ENCODE peak calls at places on chromosomes 13 and 19, in seven cellular contexts. Q, M, H, V, Y, K and I are unnamed samples.
A peak's percentile ranks its signal among the peaks of the same experiment; 100 is the strongest.

GRCh38 chr13:42574011-42574410 is at the start of gene TNFSF11:
- DNase-seq in Q (no peak), K (no peak), Y (no peak), V (no peak), M (no peak), H (no peak), I (peak; percentile 14)

GRCh38 chr13:44523176-44524017 is 52.7 kb downstream of the TSC22D1 start:
- DNase-seq in Q (no peak), H (peak; percentile 84), V (no peak), Y (no peak), M (no peak), K (peak; percentile 32), I (peak; percentile 91)

GRCh38 chr13:107392205-107392604 is 823.1 kb downstream of the LIG4 start:
- DNase-seq in K (no peak), M (no peak), V (no peak), Q (no peak), Y (no peak), H (no peak), I (no peak)

GRCh38 chr13:96898212-96898611 is 96.1 kb downstream of the OXGR1 start:
- DNase-seq in Q (no peak), Y (no peak), V (no peak), H (peak; percentile 92), M (no peak), K (no peak), I (peak; percentile 23)

GRCh38 chr13:91767681-91768080 is 369.3 kb downstream of the GPC5 start:
- DNase-seq in M (no peak), H (no peak), K (no peak), Q (no peak), V (no peak), Y (no peak), I (peak; percentile 0)

GRCh38 chr13:47332149-47332548 is 435.3 kb upstream of the HTR2A start:
- DNase-seq in V (no peak), M (no peak), Q (no peak), Y (no peak), K (no peak), H (peak; percentile 35), I (no peak)

GRCh38 chr13:41061914-41062837 is 867 bp downstream of the WBP4 start:
- DNase-seq in V (no peak), H (peak; percentile 89), M (no peak), Q (no peak), K (peak; percentile 48), Y (no peak), I (peak; percentile 80)

GRCh38 chr13:110248449-110249143 is 58.4 kb downstream of the COL4A1 start:
- DNase-seq in Y (no peak), K (no peak), H (no peak), V (no peak), M (no peak), Q (no peak), I (no peak)

GRCh38 chr19:32406161-32407003 is 812 bp downstream of the DPY19L3 start:
- DNase-seq in V (no peak), Y (no peak), H (no peak), K (peak; percentile 12), M (no peak), Q (no peak), I (no peak)

GRCh38 chr13:50580684-50581305 is 262.7 kb downstream of the DLEU7 start:
- DNase-seq in K (no peak), H (peak; percentile 82), M (no peak), Q (no peak), Y (no peak), V (no peak), I (peak; percentile 21)

GRCh38 chr19:29873024-29873800 is 61.4 kb downstream of the CCNE1 start:
- DNase-seq in K (no peak), H (peak; percentile 20), V (peak; percentile 60), Q (peak; percentile 87), Y (peak; percentile 49), M (peak; percentile 37), I (peak; percentile 24)

GRCh38 chr13:26621731-26622401 is 64.4 kb downstream of the WASF3 start:
- DNase-seq in K (no peak), V (no peak), Y (peak; percentile 30), Q (no peak), H (no peak), M (no peak), I (no peak)

GRCh38 chr13:34926513-34926912 is 15.6 kb upstream of the NBEA start:
- DNase-seq in V (no peak), Q (no peak), K (no peak), Y (no peak), M (no peak), H (peak; percentile 63), I (peak; percentile 75)

GRCh38 chr19:31670931-31671330 is 321.7 kb upstream of the TSHZ3 start:
- DNase-seq in M (no peak), H (no peak), Y (no peak), V (no peak), K (no peak), Q (no peak), I (no peak)

GRCh38 chr13:38687246-38688229 is 661 bp downstream of the FREM2 start:
- DNase-seq in H (peak; percentile 18), V (no peak), Q (peak; percentile 74), M (no peak), Y (no peak), K (no peak), I (peak; percentile 34)

GRCh38 chr19:23060016-23060415 is 56.8 kb upstream of the ZNF730 start:
- DNase-seq in M (no peak), H (no peak), Y (no peak), V (no peak), K (no peak), Q (no peak), I (no peak)

GRCh38 chr19:1455336-1456120 is 5.6 kb downstream of the APC2 start:
- DNase-seq in Y (peak; percentile 83), Q (no peak), V (no peak), H (peak; percentile 77), M (peak; percentile 50), K (peak; percentile 97), I (peak; percentile 89)

GRCh38 chr19:16441661-16442071 is 30.1 kb downstream of the EPS15L1 start:
- DNase-seq in M (no peak), V (no peak), H (no peak), K (no peak), Q (no peak), Y (no peak), I (peak; percentile 26)

GRCh38 chr13:83485101-83485500 is 397.2 kb downstream of the SLITRK1 start:
- DNase-seq in Y (no peak), V (no peak), H (no peak), K (no peak), Q (no peak), M (no peak), I (no peak)

GRCh38 chr13:107941345-107942029 is 273.8 kb downstream of the LIG4 start:
- DNase-seq in V (no peak), H (no peak), Q (no peak), K (no peak), Y (no peak), M (no peak), I (peak; percentile 13)

GRCh38 chr19:2193807-2194206 is 30.1 kb downstream of the DOT1L start:
- DNase-seq in H (no peak), M (no peak), V (no peak), Q (no peak), Y (no peak), K (no peak), I (no peak)

GRCh38 chr13:97495678-97496077 is 61.7 kb downstream of the RAP2A start:
- DNase-seq in V (no peak), Y (no peak), H (no peak), Q (no peak), K (no peak), M (no peak), I (peak; percentile 60)

GRCh38 chr19:3759482-3760254 is 1.8 kb downstream of the APBA3 start:
- DNase-seq in Q (no peak), M (no peak), Y (no peak), K (no peak), H (no peak), V (no peak), I (no peak)
- H3K4me3 ChIP-seq in Q (no peak overlapping the region), M (no peak overlapping the region), Y (no peak overlapping the region), K (no peak overlapping the region), H (no peak overlapping the region), V (no peak overlapping the region), I (no peak overlapping the region)

DNA sequence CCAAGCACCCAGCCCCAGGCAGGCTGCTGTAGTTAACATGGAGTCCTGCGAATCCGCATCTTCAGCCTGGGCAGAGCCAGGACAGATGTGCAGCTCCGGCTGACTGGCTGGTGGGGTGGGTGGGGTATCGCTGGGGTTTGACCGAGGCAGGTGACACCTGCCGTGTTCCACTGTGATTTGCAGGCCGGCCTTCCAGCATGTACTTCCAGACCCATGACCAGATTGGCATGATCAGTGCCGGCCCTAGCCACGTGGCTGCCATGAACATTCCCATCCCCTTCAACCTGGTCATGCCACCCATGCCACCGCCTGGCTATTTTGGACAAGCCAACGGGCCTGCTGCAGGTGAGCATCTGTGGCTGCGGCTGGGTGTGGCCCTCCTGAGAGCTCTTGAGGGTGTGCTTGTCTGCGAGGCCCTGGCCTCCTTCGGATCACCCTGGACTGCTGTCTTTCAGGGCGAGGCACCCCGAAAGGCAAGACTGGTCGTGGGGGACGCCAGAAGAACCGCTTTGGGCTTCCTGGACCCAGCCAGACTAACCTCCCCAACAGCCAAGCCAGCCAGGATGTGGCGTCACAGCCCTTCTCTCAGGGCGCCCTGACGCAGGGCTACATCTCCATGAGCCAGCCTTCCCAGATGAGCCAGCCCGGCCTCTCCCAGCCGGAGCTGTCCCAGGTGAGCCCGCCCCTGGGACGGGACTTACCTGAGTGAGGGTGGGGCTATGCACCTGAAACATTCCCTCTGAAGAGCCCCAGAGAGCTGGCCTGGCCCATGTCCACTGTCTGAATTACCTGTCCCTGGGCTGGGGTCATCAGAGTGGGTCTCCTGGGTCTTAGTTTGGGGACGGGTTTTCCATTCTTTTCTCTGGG is 30.6 kb downstream of the CERS1 start:
- DNase-seq in Y (no peak), M (no peak), V (no peak), K (no peak), Q (no peak), H (no peak), I (peak; percentile 26)
- H3K4me3 ChIP-seq in Y (no peak overlapping the region), M (no peak overlapping the region), V (no peak overlapping the region), K (no peak overlapping the region), Q (no peak overlapping the region), H (no peak overlapping the region), I (no peak overlapping the region)

GRCh38 chr13:77696863-77697207 is 652 bp upstream of the SLAIN1 start:
- DNase-seq in Q (no peak), K (no peak), Y (no peak), H (no peak), M (no peak), V (no peak), I (no peak)
- H3K4me3 ChIP-seq in Q (peak overlapping the region; percentile 67), K (no peak overlapping the region), Y (peak overlapping the region; percentile 93), H (no peak overlapping the region), M (peak overlapping the region; percentile 75), V (peak overlapping the region; percentile 58), I (no peak overlapping the region)

DNA sequence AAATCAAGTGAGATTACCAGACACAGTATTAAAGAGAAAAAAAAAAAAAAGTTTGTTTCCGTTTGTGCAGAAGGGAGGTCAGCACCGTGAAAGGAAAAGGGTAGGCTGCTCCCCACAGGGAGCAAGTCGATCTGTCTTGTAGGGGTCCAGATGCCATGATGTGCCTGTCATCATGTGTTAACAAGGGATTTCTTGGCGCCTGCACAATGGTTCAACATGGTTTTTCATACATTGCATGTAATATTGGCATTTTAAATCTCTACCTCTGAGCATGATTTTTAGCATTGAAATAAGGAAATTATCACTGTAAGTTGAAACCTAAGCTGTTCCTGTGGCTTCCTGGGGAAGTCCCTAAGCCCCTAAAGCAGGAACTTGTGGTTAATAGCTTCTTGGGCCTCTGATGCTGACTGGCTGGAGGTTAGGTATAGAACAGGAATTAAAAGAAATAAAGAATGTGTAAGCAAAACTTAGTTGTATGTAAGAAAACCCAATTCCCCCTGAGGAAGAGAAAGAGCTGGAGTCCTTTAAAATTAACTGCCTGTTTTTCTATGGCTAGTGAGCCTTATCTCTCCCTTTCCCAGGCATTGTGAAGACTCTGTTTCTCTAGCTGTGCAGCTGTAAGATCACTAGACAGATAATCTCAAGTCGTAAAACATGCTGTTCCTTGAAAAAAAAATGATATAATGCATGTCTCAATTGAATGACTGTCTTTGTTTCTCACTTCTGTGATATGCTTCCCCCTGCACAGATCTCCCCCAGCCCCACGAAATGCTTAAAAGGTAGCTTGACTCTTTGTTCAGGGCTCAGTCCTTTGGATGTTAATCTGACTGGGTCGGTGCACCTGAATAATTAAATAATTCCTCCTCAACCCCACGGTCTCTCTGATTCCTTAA is 7.4 kb upstream of the FCGBP start:
- DNase-seq in V (no peak), Y (peak; percentile 55), M (peak; percentile 29), H (peak; percentile 43), K (no peak), Q (no peak), I (peak; percentile 39)
- H3K4me3 ChIP-seq in V (no peak overlapping the region), Y (no peak overlapping the region), M (peak overlapping the region; percentile 11), H (no peak overlapping the region), K (no peak overlapping the region), Q (no peak overlapping the region), I (no peak overlapping the region)